ENCODE peak calls at places on chromosomes 16 and 17, in six cellular contexts. A is BJ, R is HL-60, U is AG10803, Q is Peyer's patch, Y is fibroblast of the aortic adventitia. X is an unnamed sample.

GRCh38 chr17:15649861-15650391 is 30.4 kb upstream of the FBXW10B start:
- DNase-seq in Q (peak), U (peak), Y (peak), A (no peak), R (no peak), X (no peak)

GRCh38 chr16:73214825-73215481 is 167.0 kb upstream of the ZFHX3 start:
- DNase-seq in R (no peak), Q (no peak), U (peak), A (peak), Y (peak), X (no peak)

GRCh38 chr17:17108681-17109049 is 66.4 kb downstream of the MPRIP start:
- DNase-seq in A (no peak), U (no peak), Y (no peak), R (no peak), Q (peak), X (no peak)

GRCh38 chr17:60747069-60747808 is 69.6 kb downstream of the BCAS3 start:
- DNase-seq in R (no peak), U (no peak), Q (no peak), A (no peak), Y (no peak), X (no peak)

GRCh38 chr17:50688168-50688719 is 19.5 kb downstream of the ANKRD40 start:
- DNase-seq in A (no peak), R (no peak), Y (no peak), U (no peak), Q (no peak), X (no peak)

GRCh38 chr17:27247071-27247957 is 46.6 kb upstream of the WSB1 start:
- DNase-seq in R (no peak), U (peak), Y (peak), A (no peak), Q (peak), X (no peak)

GRCh38 chr17:4453821-4454591 is 20.3 kb downstream of the SPNS3 start:
- DNase-seq in Q (no peak), A (no peak), U (no peak), R (no peak), Y (no peak), X (no peak)

GRCh38 chr17:73562896-73563295 is 81.3 kb downstream of the SDK2 start:
- DNase-seq in R (no peak), Y (no peak), A (no peak), U (no peak), Q (no peak), X (no peak)

GRCh38 chr16:47553853-47554564 is 92.9 kb downstream of the PHKB start:
- DNase-seq in Q (no peak), U (no peak), R (no peak), A (no peak), Y (no peak), X (no peak)

GRCh38 chr17:41211845-41212466 is 14.5 kb upstream of the KRTAP9-2 start:
- DNase-seq in Y (peak), R (no peak), Q (peak), U (peak), A (peak), X (no peak)

DNA sequence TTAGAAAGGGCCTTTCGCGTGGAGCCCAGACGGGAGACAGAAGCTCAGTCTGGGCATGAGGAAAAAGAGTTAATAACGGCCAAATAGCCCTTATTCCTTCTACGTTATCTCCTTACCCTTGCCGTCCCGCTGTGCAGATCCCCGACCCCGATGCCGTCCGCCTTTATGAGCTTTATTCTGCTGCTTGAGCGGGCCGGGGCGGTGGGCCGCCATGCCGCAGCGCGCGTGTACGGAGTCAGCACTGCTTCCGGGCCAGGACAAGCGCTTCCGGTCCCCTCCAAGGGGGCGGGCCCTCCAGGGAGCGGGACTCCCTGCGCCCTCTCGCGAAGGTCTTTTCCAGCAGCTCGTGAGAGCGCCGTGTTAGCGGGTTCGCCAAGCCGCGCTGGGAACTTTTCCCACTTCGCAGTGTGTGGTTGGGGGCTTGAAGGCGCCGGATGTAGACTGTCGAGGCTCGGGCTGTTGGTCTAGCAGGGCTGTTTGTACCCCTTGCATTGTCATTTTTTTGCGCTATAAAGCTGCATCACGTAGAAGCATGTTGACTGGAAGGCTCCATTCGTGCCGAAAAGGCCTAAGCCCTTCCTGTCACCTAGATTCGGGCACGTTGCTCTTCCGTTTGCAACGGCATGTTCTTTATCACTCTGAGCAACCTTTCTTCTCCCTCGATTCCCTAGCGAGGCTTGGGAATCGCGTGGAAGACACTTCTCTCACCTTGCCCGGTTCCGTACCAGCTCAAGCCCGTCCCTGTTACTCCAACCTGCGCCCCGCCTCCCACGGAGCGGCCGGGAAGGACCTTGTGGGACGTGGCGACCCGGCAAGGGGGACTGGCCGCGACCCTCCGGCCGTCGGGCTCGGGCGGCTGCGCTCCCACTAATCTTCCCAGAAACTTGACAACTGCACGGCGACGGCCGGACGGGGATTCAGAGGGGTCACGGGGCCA is at the start of gene TSR1:
- DNase-seq in Y (peak), R (peak), Q (peak), U (peak), A (peak), X (peak)
- TF ChIP-seq CTCF in Y (peak), R (no peak), Q (no peak), U (peak), A (peak), X (no peak)

GRCh38 chr16:87304951-87305350 is 12.2 kb downstream of the C16orf95 start:
- DNase-seq in A (no peak), Y (no peak), U (no peak), Q (no peak), R (no peak), X (no peak)

GRCh38 chr16:87303962-87304521 is 13.2 kb downstream of the C16orf95 start:
- DNase-seq in R (no peak), U (no peak), Q (no peak), Y (no peak), A (no peak), X (no peak)

GRCh38 chr16:87308826-87309225 is 8.4 kb downstream of the C16orf95 start:
- DNase-seq in Y (no peak), A (no peak), U (no peak), R (no peak), Q (no peak), X (no peak)

GRCh38 chr16:87303431-87303930 is 13.7 kb downstream of the C16orf95 start:
- DNase-seq in A (no peak), Q (no peak), Y (no peak), U (no peak), R (peak), X (no peak)

GRCh38 chr16:87305505-87306391 is 11.4 kb downstream of the C16orf95 start:
- DNase-seq in R (no peak), Q (no peak), A (peak), Y (no peak), U (peak), X (no peak)
- TF ChIP-seq CTCF in R (no peak), Q (no peak), A (peak), Y (no peak), U (peak), X (no peak)

GRCh38 chr16:89187337-89188063 is 12.8 kb downstream of the SLC22A31 start:
- DNase-seq in Q (no peak), U (no peak), Y (peak), R (no peak), A (no peak), X (peak)

GRCh38 chr16:89184685-89185061 is 13.1 kb downstream of the CDH15 start:
- DNase-seq in Q (no peak), A (no peak), Y (no peak), U (no peak), R (no peak), X (no peak)

GRCh38 chr16:89185062-89185751 is 13.7 kb downstream of the CDH15 start:
- DNase-seq in U (no peak), Y (no peak), R (no peak), A (no peak), Q (no peak), X (peak)

GRCh38 chr16:89183463-89183862 is 11.9 kb downstream of the CDH15 start:
- DNase-seq in R (no peak), A (no peak), U (no peak), Y (no peak), Q (no peak), X (no peak)

DNA sequence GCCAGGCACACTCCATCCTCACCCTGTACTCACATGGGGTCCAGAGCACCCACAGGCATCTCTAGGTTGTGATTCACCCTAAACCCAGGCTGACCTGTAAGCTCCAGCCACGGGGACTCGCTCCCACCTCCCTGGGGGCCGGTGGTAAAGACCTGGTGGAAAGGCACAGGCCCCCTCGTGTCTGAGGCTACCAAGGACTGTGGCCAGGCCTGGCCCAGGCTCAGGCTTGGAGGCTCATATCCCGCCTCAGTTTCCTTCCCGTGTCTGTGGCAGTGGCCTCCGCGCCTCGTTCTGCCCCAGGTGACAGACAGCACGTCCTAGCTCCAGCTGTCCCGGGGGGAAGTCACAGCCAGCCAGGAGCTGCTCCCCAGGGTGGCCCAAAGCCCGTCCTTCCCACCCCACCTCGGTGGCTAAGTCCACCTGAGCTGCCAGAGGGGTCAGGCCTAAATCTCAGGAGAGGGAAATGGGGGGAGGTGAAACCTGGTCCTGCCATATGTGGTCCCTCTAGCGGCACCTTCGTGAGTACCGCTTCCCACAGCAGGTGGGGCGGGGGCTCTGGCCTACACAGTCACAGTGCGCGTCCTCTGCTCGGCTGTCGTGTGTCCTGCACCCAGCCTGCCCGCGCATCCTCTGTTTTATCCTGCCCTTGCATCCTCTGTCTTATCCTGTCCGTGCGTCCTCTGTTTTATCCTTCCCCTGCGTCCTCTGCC is 12.6 kb downstream of the CDH15 start:
- DNase-seq in U (no peak), Y (no peak), Q (no peak), R (no peak), A (no peak), X (no peak)
- TF ChIP-seq CTCF in U (no peak), Y (no peak), Q (no peak), R (no peak), A (no peak), X (no peak)

GRCh38 chr16:50323335-50324011 is 45.3 kb downstream of the BRD7 start:
- DNase-seq in U (peak), Y (peak), Q (no peak), A (peak), R (no peak), X (no peak)
- TF ChIP-seq CTCF in U (peak), Y (peak), Q (no peak), A (peak), R (peak), X (peak)

GRCh38 chr16:68987734-68988457 is 117.6 kb upstream of the HAS3 start:
- DNase-seq in R (no peak), U (no peak), Y (no peak), A (no peak), Q (no peak), X (no peak)
- TF ChIP-seq CTCF in R (no peak), U (no peak), Y (no peak), A (no peak), Q (no peak), X (no peak)

DNA sequence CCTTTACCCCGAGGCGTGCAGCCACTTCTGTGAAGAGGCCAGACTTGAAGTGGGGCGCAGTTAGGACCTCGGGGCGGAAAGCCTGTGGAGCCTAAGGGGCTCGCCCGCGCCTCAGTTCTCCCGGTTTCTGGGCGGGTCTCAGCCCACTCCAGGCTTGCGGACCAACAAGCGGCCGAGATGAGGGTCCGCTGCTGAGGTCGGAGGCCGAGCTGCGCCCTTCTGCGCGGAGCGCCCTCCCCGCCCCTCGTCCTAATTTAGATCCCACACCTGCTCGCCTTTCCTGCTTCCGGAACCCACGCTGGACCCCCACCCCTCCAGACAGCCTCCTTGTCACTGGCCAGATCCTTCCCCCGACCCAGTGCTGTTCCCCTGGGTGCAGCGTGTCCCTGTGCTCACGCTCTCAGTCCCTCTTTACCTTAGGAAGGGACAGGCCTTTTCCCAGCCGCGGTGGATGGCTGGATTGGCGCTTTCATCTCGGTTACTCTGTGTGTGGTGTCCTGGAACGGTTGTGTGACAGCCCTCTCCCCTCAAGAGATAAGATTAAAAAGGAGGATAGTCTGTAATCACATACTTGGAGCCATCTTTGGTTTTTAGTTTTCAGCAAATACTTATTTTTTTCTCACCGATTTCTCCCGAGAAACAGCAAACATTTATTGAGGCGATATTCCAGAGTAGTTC is 933 bp upstream of the ATXN7L3 start:
- DNase-seq in A (no peak), R (no peak), Y (no peak), Q (no peak), U (no peak), X (no peak)
- TF ChIP-seq CTCF in A (no peak), R (no peak), Y (no peak), Q (no peak), U (no peak), X (no peak)

GRCh38 chr17:44124118-44124438 is 637 bp upstream of the HDAC5 start:
- DNase-seq in Y (no peak), U (no peak), Q (no peak), A (no peak), R (no peak), X (no peak)
- TF ChIP-seq CTCF in Y (no peak), U (no peak), Q (no peak), A (no peak), R (no peak), X (no peak)